ENCODE peak calls at places on chromosomes 5 and 9, in six cellular contexts. One of them, this sample, is unnamed.

GRCh38 chr5:14204785-14205321 is 61.7 kb downstream of the TRIO start:
- DNase-seq in PC-3: peak; percentile 68
- DNase-seq in GM23248: peak; percentile 92
- DNase-seq in OCI-LY7: peak; percentile 47
- DNase-seq in hepatocyte: peak; percentile 70
- DNase-seq in MM.1S: no peak
- DNase-seq in this sample: peak; percentile 46

GRCh38 chr5:11047051-11047450 is 286.0 kb upstream of the DAP start:
- DNase-seq in PC-3: peak; percentile 70
- DNase-seq in GM23248: no peak
- DNase-seq in OCI-LY7: no peak
- DNase-seq in hepatocyte: no peak
- DNase-seq in MM.1S: no peak
- DNase-seq in this sample: no peak

GRCh38 chr5:170357853-170358497 is 31.2 kb downstream of the KCNMB1 start:
- DNase-seq in PC-3: no peak
- DNase-seq in GM23248: no peak
- DNase-seq in OCI-LY7: peak; percentile 19
- DNase-seq in hepatocyte: no peak
- DNase-seq in MM.1S: no peak
- DNase-seq in this sample: no peak

GRCh38 chr5:90279091-90279490 is 130.5 kb downstream of the CETN3 start:
- DNase-seq in PC-3: peak; percentile 26
- DNase-seq in GM23248: peak; percentile 4
- DNase-seq in OCI-LY7: no peak
- DNase-seq in hepatocyte: no peak
- DNase-seq in MM.1S: no peak
- DNase-seq in this sample: no peak

GRCh38 chr9:114611516-114612271 is 603 bp downstream of the TMEM268 start:
- DNase-seq in PC-3: peak; percentile 34
- DNase-seq in GM23248: peak; percentile 85
- DNase-seq in OCI-LY7: peak; percentile 62
- DNase-seq in hepatocyte: peak; percentile 83
- DNase-seq in MM.1S: peak; percentile 61
- DNase-seq in this sample: peak; percentile 61

GRCh38 chr5:7317751-7318150 is 78.2 kb upstream of the ADCY2 start:
- DNase-seq in PC-3: no peak
- DNase-seq in GM23248: peak; percentile 51
- DNase-seq in OCI-LY7: no peak
- DNase-seq in hepatocyte: no peak
- DNase-seq in MM.1S: no peak
- DNase-seq in this sample: no peak

GRCh38 chr5:16554110-16554509 is 62.7 kb downstream of the RETREG1 start:
- DNase-seq in PC-3: no peak
- DNase-seq in GM23248: no peak
- DNase-seq in OCI-LY7: no peak
- DNase-seq in hepatocyte: no peak
- DNase-seq in MM.1S: no peak
- DNase-seq in this sample: no peak

GRCh38 chr5:100762163-100762562 is 140.9 kb downstream of the ST8SIA4 start:
- DNase-seq in PC-3: no peak
- DNase-seq in GM23248: no peak
- DNase-seq in OCI-LY7: no peak
- DNase-seq in hepatocyte: no peak
- DNase-seq in MM.1S: no peak
- DNase-seq in this sample: no peak

GRCh38 chr5:150989695-150990094 is 30.7 kb upstream of the GPX3 start:
- DNase-seq in PC-3: peak; percentile 26
- DNase-seq in GM23248: peak; percentile 18
- DNase-seq in OCI-LY7: peak; percentile 29
- DNase-seq in hepatocyte: no peak
- DNase-seq in MM.1S: no peak
- DNase-seq in this sample: peak; percentile 86

GRCh38 chr5:114361724-114362196 is at the start of gene KCNN2:
- DNase-seq in PC-3: peak; percentile 3
- DNase-seq in GM23248: peak; percentile 4
- DNase-seq in OCI-LY7: no peak
- DNase-seq in hepatocyte: peak; percentile 81
- DNase-seq in MM.1S: peak; percentile 94
- DNase-seq in this sample: peak; percentile 95

GRCh38 chr9:95074632-95075269 is 242.8 kb downstream of the FANCC start:
- DNase-seq in PC-3: no peak
- DNase-seq in GM23248: no peak
- DNase-seq in OCI-LY7: no peak
- DNase-seq in hepatocyte: no peak
- DNase-seq in MM.1S: no peak
- DNase-seq in this sample: no peak

GRCh38 chr5:7927466-7928375 is 58.8 kb downstream of the MTRR start:
- DNase-seq in PC-3: peak; percentile 86
- DNase-seq in GM23248: peak; percentile 76
- DNase-seq in OCI-LY7: peak; percentile 55
- DNase-seq in hepatocyte: peak; percentile 79
- DNase-seq in MM.1S: peak; percentile 44
- DNase-seq in this sample: peak; percentile 84

GRCh38 chr5:178428341-178429155 is 161.6 kb downstream of the COL23A1 start:
- DNase-seq in PC-3: no peak
- DNase-seq in GM23248: no peak
- DNase-seq in OCI-LY7: no peak
- DNase-seq in hepatocyte: no peak
- DNase-seq in MM.1S: no peak
- DNase-seq in this sample: no peak

GRCh38 chr9:134286513-134287245 is 39.6 kb upstream of the RXRA start:
- DNase-seq in PC-3: peak; percentile 30
- DNase-seq in GM23248: no peak
- DNase-seq in OCI-LY7: no peak
- DNase-seq in hepatocyte: no peak
- DNase-seq in MM.1S: no peak
- DNase-seq in this sample: no peak

GRCh38 chr5:139862313-139862712 is 66.7 kb downstream of the PSD2 start:
- DNase-seq in PC-3: no peak
- DNase-seq in GM23248: peak; percentile 85
- DNase-seq in OCI-LY7: no peak
- DNase-seq in hepatocyte: no peak
- DNase-seq in MM.1S: no peak
- DNase-seq in this sample: no peak
- H3K9me2 ChIP-seq in PC-3: no peaks in the 10 kb centered on the region
- H3K9me2 ChIP-seq in GM23248: no peaks in the 10 kb centered on the region
- H3K9me2 ChIP-seq in OCI-LY7: no peaks in the 10 kb centered on the region
- H3K9me2 ChIP-seq in hepatocyte: no peaks in the 10 kb centered on the region
- H3K9me2 ChIP-seq in MM.1S: no peaks in the 10 kb centered on the region
- H3K9me2 ChIP-seq in this sample: no peaks in the 10 kb centered on the region

DNA sequence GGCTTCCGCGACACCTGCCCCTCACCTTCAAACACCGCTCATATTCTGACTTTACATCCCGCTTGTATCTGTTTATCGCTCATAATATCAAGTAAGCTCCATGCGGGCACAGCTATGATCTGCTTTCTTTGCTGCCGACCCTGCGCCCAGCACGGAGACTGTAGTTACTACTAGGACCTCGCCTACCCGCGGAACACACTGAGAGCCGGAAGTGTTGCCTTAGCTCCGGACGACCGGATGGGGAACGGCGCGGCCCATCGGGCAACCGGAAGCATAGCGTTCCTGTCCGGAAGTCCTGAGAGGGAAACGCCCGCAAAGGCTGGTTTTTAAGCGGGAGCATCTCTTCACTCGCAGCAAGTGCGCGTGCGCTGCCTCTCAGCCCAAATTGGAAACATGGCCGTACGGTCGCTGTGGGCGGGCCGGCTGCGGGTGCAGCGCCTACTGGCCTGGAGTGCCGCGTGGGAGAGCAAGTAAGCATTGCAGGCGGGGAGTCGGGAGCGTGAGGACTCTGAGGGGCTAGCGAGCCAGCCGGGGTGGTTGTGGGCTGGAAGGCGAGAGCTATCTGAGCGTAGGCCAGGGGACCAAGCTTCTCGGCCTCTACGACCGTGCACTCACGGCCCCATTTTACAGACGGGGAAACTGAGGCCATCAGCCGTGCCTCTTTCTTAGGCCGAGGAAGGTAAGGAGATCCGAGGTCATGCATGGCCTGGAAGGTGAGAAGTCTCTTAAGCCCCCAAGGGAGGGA is at the start of gene GRPEL2:
- DNase-seq in PC-3: peak; percentile 100
- DNase-seq in GM23248: peak; percentile 99
- DNase-seq in OCI-LY7: peak; percentile 98
- DNase-seq in hepatocyte: peak; percentile 98
- DNase-seq in MM.1S: peak; percentile 98
- DNase-seq in this sample: peak; percentile 98
- H2AFZ ChIP-seq in PC-3: peak within 1 kb of the TSS; percentile 93
- H2AFZ ChIP-seq in GM23248: peak within 1 kb of the TSS; percentile 100
- H2AFZ ChIP-seq in OCI-LY7: peak within 1 kb of the TSS; percentile 74
- H2AFZ ChIP-seq in hepatocyte: peak within 1 kb of the TSS; percentile 88
- H2AFZ ChIP-seq in MM.1S: peak within 1 kb of the TSS; percentile 83
- H2AFZ ChIP-seq in this sample: peak within 1 kb of the TSS; percentile 98

GRCh38 chr9:4964540-4964939 is 20.5 kb upstream of the JAK2 start:
- DNase-seq in PC-3: no peak
- DNase-seq in GM23248: peak; percentile 40
- DNase-seq in OCI-LY7: no peak
- DNase-seq in hepatocyte: no peak
- DNase-seq in MM.1S: no peak
- DNase-seq in this sample: no peak

GRCh38 chr9:4962085-4962484 is 23.0 kb upstream of the JAK2 start:
- DNase-seq in PC-3: no peak
- DNase-seq in GM23248: no peak
- DNase-seq in OCI-LY7: no peak
- DNase-seq in hepatocyte: no peak
- DNase-seq in MM.1S: no peak
- DNase-seq in this sample: no peak

GRCh38 chr9:4969130-4969529 is 15.9 kb upstream of the JAK2 start:
- DNase-seq in PC-3: no peak
- DNase-seq in GM23248: no peak
- DNase-seq in OCI-LY7: no peak
- DNase-seq in hepatocyte: no peak
- DNase-seq in MM.1S: no peak
- DNase-seq in this sample: no peak

GRCh38 chr9:4967521-4967920 is 17.6 kb upstream of the JAK2 start:
- DNase-seq in PC-3: no peak
- DNase-seq in GM23248: peak; percentile 81
- DNase-seq in OCI-LY7: no peak
- DNase-seq in hepatocyte: no peak
- DNase-seq in MM.1S: no peak
- DNase-seq in this sample: no peak

GRCh38 chr9:4965174-4965821 is 19.8 kb upstream of the JAK2 start:
- DNase-seq in PC-3: no peak
- DNase-seq in GM23248: no peak
- DNase-seq in OCI-LY7: no peak
- DNase-seq in hepatocyte: no peak
- DNase-seq in MM.1S: no peak
- DNase-seq in this sample: no peak
- H3K9me2 ChIP-seq in PC-3: no peaks in the 10 kb centered on the region
- H3K9me2 ChIP-seq in GM23248: no peaks in the 10 kb centered on the region
- H3K9me2 ChIP-seq in OCI-LY7: no peaks in the 10 kb centered on the region
- H3K9me2 ChIP-seq in hepatocyte: no peaks in the 10 kb centered on the region
- H3K9me2 ChIP-seq in MM.1S: no peaks in the 10 kb centered on the region
- H3K9me2 ChIP-seq in this sample: no peaks in the 10 kb centered on the region

GRCh38 chr9:99076030-99076429 is 28.9 kb upstream of the TGFBR1 start:
- DNase-seq in PC-3: no peak
- DNase-seq in GM23248: no peak
- DNase-seq in OCI-LY7: no peak
- DNase-seq in hepatocyte: no peak
- DNase-seq in MM.1S: no peak
- DNase-seq in this sample: no peak

GRCh38 chr9:99075246-99075912 is 29.5 kb upstream of the TGFBR1 start:
- DNase-seq in PC-3: peak; percentile 63
- DNase-seq in GM23248: peak; percentile 80
- DNase-seq in OCI-LY7: no peak
- DNase-seq in hepatocyte: no peak
- DNase-seq in MM.1S: no peak
- DNase-seq in this sample: no peak

GRCh38 chr9:99073985-99074901 is 30.7 kb upstream of the TGFBR1 start:
- DNase-seq in PC-3: no peak
- DNase-seq in GM23248: no peak
- DNase-seq in OCI-LY7: no peak
- DNase-seq in hepatocyte: no peak
- DNase-seq in MM.1S: no peak
- DNase-seq in this sample: no peak

GRCh38 chr9:99073347-99073746 is 31.6 kb upstream of the TGFBR1 start:
- DNase-seq in PC-3: no peak
- DNase-seq in GM23248: no peak
- DNase-seq in OCI-LY7: no peak
- DNase-seq in hepatocyte: no peak
- DNase-seq in MM.1S: no peak
- DNase-seq in this sample: no peak

DNA sequence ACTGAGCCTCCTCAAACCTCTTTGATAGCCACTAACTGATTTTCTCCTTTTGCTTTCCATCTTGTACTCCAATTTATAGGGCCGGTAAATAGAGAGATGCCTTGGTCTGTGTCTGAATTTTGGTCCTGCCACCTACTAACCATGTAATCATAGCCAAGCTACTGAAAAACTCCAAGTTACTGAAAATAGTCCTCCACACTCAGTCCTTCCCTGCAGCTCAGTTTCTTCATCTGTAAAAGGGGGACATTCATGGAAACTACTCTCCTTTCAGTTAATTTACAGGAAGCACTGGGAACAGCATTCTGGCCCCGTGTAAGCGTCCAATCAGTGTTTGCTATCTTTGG is 30.0 kb upstream of the TGFBR1 start:
- DNase-seq in PC-3: no peak
- DNase-seq in GM23248: no peak
- DNase-seq in OCI-LY7: no peak
- DNase-seq in hepatocyte: no peak
- DNase-seq in MM.1S: no peak
- DNase-seq in this sample: no peak
- H2AFZ ChIP-seq in PC-3: no peak overlapping the region
- H2AFZ ChIP-seq in GM23248: peak overlapping the region; percentile 34
- H2AFZ ChIP-seq in OCI-LY7: no peak overlapping the region
- H2AFZ ChIP-seq in hepatocyte: no peak overlapping the region
- H2AFZ ChIP-seq in MM.1S: no peak overlapping the region
- H2AFZ ChIP-seq in this sample: peak overlapping the region; percentile 38

DNA sequence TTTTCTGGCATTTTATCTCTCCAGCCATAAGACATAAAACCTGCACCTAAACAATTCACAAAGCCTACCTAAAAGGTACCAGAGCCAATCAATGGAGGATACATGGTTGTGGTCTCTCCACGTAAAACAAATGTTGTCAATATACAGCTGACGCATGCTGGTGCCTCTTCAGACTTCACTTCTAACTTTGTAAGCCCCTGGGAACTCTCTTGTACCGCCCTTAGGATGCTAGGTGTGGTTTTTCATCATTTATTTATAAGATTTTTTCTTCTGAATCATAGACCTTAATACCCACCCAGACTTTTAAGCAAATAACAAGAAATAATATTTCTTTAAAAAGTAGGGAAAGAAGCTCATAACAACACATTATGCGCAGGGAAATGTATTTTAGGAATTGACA is 33.1 kb downstream of the SSBP2 start:
- DNase-seq in PC-3: peak; percentile 7
- DNase-seq in GM23248: no peak
- DNase-seq in OCI-LY7: no peak
- DNase-seq in hepatocyte: no peak
- DNase-seq in MM.1S: no peak
- DNase-seq in this sample: no peak
- H3K9me2 ChIP-seq in PC-3: no peaks in the 10 kb centered on the region
- H3K9me2 ChIP-seq in GM23248: no peaks in the 10 kb centered on the region
- H3K9me2 ChIP-seq in OCI-LY7: no peaks in the 10 kb centered on the region
- H3K9me2 ChIP-seq in hepatocyte: no peaks in the 10 kb centered on the region
- H3K9me2 ChIP-seq in MM.1S: no peaks in the 10 kb centered on the region
- H3K9me2 ChIP-seq in this sample: no peaks in the 10 kb centered on the region

This sample was measured in GM23338.